ENCODE peak calls at places on chromosomes 4 and X, in eight cellular contexts. One of them, this sample, is unnamed.

GRCh38 chr4:1604706-1605205 is 79.4 kb downstream of the FAM53A start:
- DNase-seq in NCI-H1417: no peak
- DNase-seq in fibroblast of pulmonary artery: no peak
- DNase-seq in activated gamma-delta T cell: no peak
- DNase-seq in stimulated activated CD4-positive, alpha-beta T cell treated with anti-CD3 and anti-CD28 coated beads, TNF-alpha, amount 100 ng/mL, for 48 hours: no peak
- DNase-seq in spleen: peak
- DNase-seq in T-helper 2 cell: peak
- DNase-seq in NB4: no peak
- DNase-seq in this sample: no peak

GRCh38 chrX:136810493-136810892 is 29.8 kb upstream of the ARHGEF6 start:
- DNase-seq in fibroblast of pulmonary artery: no peak
- DNase-seq in T-helper 2 cell: no peak
- DNase-seq in NB4: peak
- DNase-seq in stimulated activated CD4-positive, alpha-beta T cell treated with anti-CD3 and anti-CD28 coated beads, TNF-alpha, amount 100 ng/mL, for 48 hours: no peak
- DNase-seq in spleen: no peak
- DNase-seq in NCI-H1417: no peak
- DNase-seq in activated gamma-delta T cell: no peak
- DNase-seq in this sample: no peak

GRCh38 chr4:106062452-106062875 is 167.2 kb downstream of the NPNT start:
- DNase-seq in activated gamma-delta T cell: no peak
- DNase-seq in fibroblast of pulmonary artery: peak
- DNase-seq in stimulated activated CD4-positive, alpha-beta T cell treated with anti-CD3 and anti-CD28 coated beads, TNF-alpha, amount 100 ng/mL, for 48 hours: no peak
- DNase-seq in NB4: no peak
- DNase-seq in NCI-H1417: no peak
- DNase-seq in spleen: no peak
- DNase-seq in T-helper 2 cell: no peak
- DNase-seq in this sample: no peak

GRCh38 chr4:116001291-116001690 is 887.9 kb upstream of the NDST4 start:
- DNase-seq in NCI-H1417: no peak
- DNase-seq in T-helper 2 cell: no peak
- DNase-seq in fibroblast of pulmonary artery: no peak
- DNase-seq in stimulated activated CD4-positive, alpha-beta T cell treated with anti-CD3 and anti-CD28 coated beads, TNF-alpha, amount 100 ng/mL, for 48 hours: no peak
- DNase-seq in NB4: no peak
- DNase-seq in activated gamma-delta T cell: no peak
- DNase-seq in spleen: no peak
- DNase-seq in this sample: no peak

GRCh38 chrX:34631826-34632225 is 25.3 kb downstream of the TMEM47 start:
- DNase-seq in activated gamma-delta T cell: no peak
- DNase-seq in fibroblast of pulmonary artery: peak
- DNase-seq in NB4: no peak
- DNase-seq in T-helper 2 cell: no peak
- DNase-seq in spleen: no peak
- DNase-seq in stimulated activated CD4-positive, alpha-beta T cell treated with anti-CD3 and anti-CD28 coated beads, TNF-alpha, amount 100 ng/mL, for 48 hours: no peak
- DNase-seq in NCI-H1417: no peak
- DNase-seq in this sample: no peak

GRCh38 chr4:184166736-184167135 is 50.9 kb downstream of the ENPP6 start:
- DNase-seq in NB4: no peak
- DNase-seq in NCI-H1417: no peak
- DNase-seq in activated gamma-delta T cell: no peak
- DNase-seq in stimulated activated CD4-positive, alpha-beta T cell treated with anti-CD3 and anti-CD28 coated beads, TNF-alpha, amount 100 ng/mL, for 48 hours: no peak
- DNase-seq in fibroblast of pulmonary artery: no peak
- DNase-seq in T-helper 2 cell: no peak
- DNase-seq in spleen: no peak
- DNase-seq in this sample: no peak

GRCh38 chr4:172648471-172648870 is 520.1 kb upstream of the GALNT7 start:
- DNase-seq in stimulated activated CD4-positive, alpha-beta T cell treated with anti-CD3 and anti-CD28 coated beads, TNF-alpha, amount 100 ng/mL, for 48 hours: no peak
- DNase-seq in activated gamma-delta T cell: no peak
- DNase-seq in T-helper 2 cell: no peak
- DNase-seq in fibroblast of pulmonary artery: no peak
- DNase-seq in NB4: no peak
- DNase-seq in NCI-H1417: no peak
- DNase-seq in spleen: no peak
- DNase-seq in this sample: no peak

GRCh38 chr4:73468170-73468569 is 13.4 kb upstream of the AFM start:
- DNase-seq in NB4: no peak
- DNase-seq in NCI-H1417: no peak
- DNase-seq in spleen: no peak
- DNase-seq in fibroblast of pulmonary artery: no peak
- DNase-seq in activated gamma-delta T cell: no peak
- DNase-seq in T-helper 2 cell: no peak
- DNase-seq in stimulated activated CD4-positive, alpha-beta T cell treated with anti-CD3 and anti-CD28 coated beads, TNF-alpha, amount 100 ng/mL, for 48 hours: no peak
- DNase-seq in this sample: no peak

GRCh38 chrX:107654778-107655761 is 26.8 kb downstream of the PRPS1 start:
- DNase-seq in T-helper 2 cell: peak
- DNase-seq in NCI-H1417: no peak
- DNase-seq in fibroblast of pulmonary artery: peak
- DNase-seq in stimulated activated CD4-positive, alpha-beta T cell treated with anti-CD3 and anti-CD28 coated beads, TNF-alpha, amount 100 ng/mL, for 48 hours: no peak
- DNase-seq in activated gamma-delta T cell: peak
- DNase-seq in spleen: peak
- DNase-seq in NB4: peak
- DNase-seq in this sample: no peak

GRCh38 chrX:123881330-123881729 is 21.5 kb downstream of the XIAP start:
- DNase-seq in T-helper 2 cell: no peak
- DNase-seq in stimulated activated CD4-positive, alpha-beta T cell treated with anti-CD3 and anti-CD28 coated beads, TNF-alpha, amount 100 ng/mL, for 48 hours: no peak
- DNase-seq in fibroblast of pulmonary artery: no peak
- DNase-seq in NB4: no peak
- DNase-seq in NCI-H1417: no peak
- DNase-seq in spleen: no peak
- DNase-seq in activated gamma-delta T cell: no peak
- DNase-seq in this sample: no peak

GRCh38 chr4:48033825-48034413 is 17.3 kb downstream of the NIPAL1 start:
- DNase-seq in fibroblast of pulmonary artery: peak
- DNase-seq in NCI-H1417: no peak
- DNase-seq in spleen: no peak
- DNase-seq in activated gamma-delta T cell: no peak
- DNase-seq in NB4: peak
- DNase-seq in stimulated activated CD4-positive, alpha-beta T cell treated with anti-CD3 and anti-CD28 coated beads, TNF-alpha, amount 100 ng/mL, for 48 hours: peak
- DNase-seq in T-helper 2 cell: peak
- DNase-seq in this sample: no peak

GRCh38 chr4:24880171-24880570 is 32.7 kb downstream of the CCDC149 start:
- DNase-seq in stimulated activated CD4-positive, alpha-beta T cell treated with anti-CD3 and anti-CD28 coated beads, TNF-alpha, amount 100 ng/mL, for 48 hours: no peak
- DNase-seq in spleen: no peak
- DNase-seq in NCI-H1417: no peak
- DNase-seq in NB4: no peak
- DNase-seq in activated gamma-delta T cell: no peak
- DNase-seq in fibroblast of pulmonary artery: peak
- DNase-seq in T-helper 2 cell: no peak
- DNase-seq in this sample: no peak

GRCh38 chr4:135065366-135065765 is 863.8 kb upstream of the PABPC4L start:
- DNase-seq in activated gamma-delta T cell: no peak
- DNase-seq in NB4: no peak
- DNase-seq in T-helper 2 cell: no peak
- DNase-seq in NCI-H1417: no peak
- DNase-seq in spleen: no peak
- DNase-seq in stimulated activated CD4-positive, alpha-beta T cell treated with anti-CD3 and anti-CD28 coated beads, TNF-alpha, amount 100 ng/mL, for 48 hours: no peak
- DNase-seq in fibroblast of pulmonary artery: peak
- DNase-seq in this sample: no peak

GRCh38 chrX:19739683-19740082 is 147.7 kb downstream of the SH3KBP1 start:
- DNase-seq in NCI-H1417: peak
- DNase-seq in stimulated activated CD4-positive, alpha-beta T cell treated with anti-CD3 and anti-CD28 coated beads, TNF-alpha, amount 100 ng/mL, for 48 hours: peak
- DNase-seq in spleen: peak
- DNase-seq in NB4: peak
- DNase-seq in activated gamma-delta T cell: no peak
- DNase-seq in fibroblast of pulmonary artery: peak
- DNase-seq in T-helper 2 cell: peak
- DNase-seq in this sample: no peak

GRCh38 chr4:86893136-86893535 is 914 bp upstream of the C4orf36 start:
- DNase-seq in T-helper 2 cell: no peak
- DNase-seq in NCI-H1417: no peak
- DNase-seq in activated gamma-delta T cell: no peak
- DNase-seq in stimulated activated CD4-positive, alpha-beta T cell treated with anti-CD3 and anti-CD28 coated beads, TNF-alpha, amount 100 ng/mL, for 48 hours: no peak
- DNase-seq in fibroblast of pulmonary artery: no peak
- DNase-seq in NB4: no peak
- DNase-seq in spleen: no peak
- DNase-seq in this sample: no peak

GRCh38 chr4:19748470-19748869 is 503.2 kb upstream of the SLIT2 start:
- DNase-seq in fibroblast of pulmonary artery: peak
- DNase-seq in spleen: no peak
- DNase-seq in NB4: no peak
- DNase-seq in T-helper 2 cell: no peak
- DNase-seq in NCI-H1417: no peak
- DNase-seq in activated gamma-delta T cell: no peak
- DNase-seq in stimulated activated CD4-positive, alpha-beta T cell treated with anti-CD3 and anti-CD28 coated beads, TNF-alpha, amount 100 ng/mL, for 48 hours: no peak
- DNase-seq in this sample: no peak

GRCh38 chrX:44992775-44993174 is 119.8 kb downstream of the KDM6A start:
- DNase-seq in stimulated activated CD4-positive, alpha-beta T cell treated with anti-CD3 and anti-CD28 coated beads, TNF-alpha, amount 100 ng/mL, for 48 hours: no peak
- DNase-seq in spleen: no peak
- DNase-seq in NCI-H1417: no peak
- DNase-seq in fibroblast of pulmonary artery: no peak
- DNase-seq in activated gamma-delta T cell: no peak
- DNase-seq in NB4: no peak
- DNase-seq in T-helper 2 cell: no peak
- DNase-seq in this sample: no peak

This sample was measured in occipital lobe.